ENCODE peak calls at places on chromosome 17, in eight cellular contexts. C is stimulated activated CD4-positive, alpha-beta T cell treated with anti-CD3 and anti-CD28 coated beads, Interleukin-12 subunit alpha, Interleukin-12 subunit beta, amount 100 ng/mL, for 24 hours; Q is activated T-cell treated with anti-CD3 and anti-CD28 coated beads, Interleukin-2, amount 50 U/mL, for 72 hours; N is left cardiac atrium; L is neural crest cell; O is H54; W is T-helper 1 cell; M is RWPE1. R is an unnamed sample.

GRCh38 chr17:535165-535564 is 179.5 kb downstream of the VPS53 start:
- DNase-seq in C (no peak), Q (no peak), N (no peak), L (no peak), O (no peak), W (no peak), M (no peak), R (no peak)

GRCh38 chr17:78231991-78232759 is 744 bp downstream of the TMEM235 start:
- DNase-seq in C (no peak), Q (peak; percentile 56), N (no peak), L (no peak), O (no peak), W (no peak), M (no peak), R (no peak)

GRCh38 chr17:57593739-57594462 is 151.2 kb downstream of the CCDC182 start:
- DNase-seq in C (no peak), Q (no peak), N (no peak), L (no peak), O (no peak), W (no peak), M (no peak), R (no peak)

GRCh38 chr17:72804949-72805348 is 287.5 kb downstream of the SLC39A11 start:
- DNase-seq in C (no peak), Q (no peak), N (no peak), L (no peak), O (no peak), W (no peak), M (no peak), R (no peak)

GRCh38 chr17:64503821-64504768 is 2.0 kb downstream of the DDX5 start:
- DNase-seq in C (no peak), Q (no peak), N (no peak), L (no peak), O (no peak), W (no peak), M (no peak), R (no peak)

GRCh38 chr17:47742319-47743181 is 9.5 kb downstream of the TBX21 start:
- DNase-seq in C (no peak), Q (peak; percentile 60), N (no peak), L (peak; percentile 57), O (no peak), W (peak; percentile 46), M (no peak), R (no peak)

GRCh38 chr17:37392024-37392590 is 14.5 kb downstream of the ACACA start:
- DNase-seq in C (no peak), Q (no peak), N (no peak), L (no peak), O (no peak), W (no peak), M (peak; percentile 30), R (no peak)

GRCh38 chr17:69480197-69480596 is 65.7 kb downstream of the MAP2K6 start:
- DNase-seq in C (no peak), Q (no peak), N (no peak), L (no peak), O (no peak), W (no peak), M (no peak), R (no peak)

GRCh38 chr17:32875904-32876413 is 965 bp downstream of the MYO1D start:
- DNase-seq in C (no peak), Q (no peak), N (no peak), L (no peak), O (no peak), W (no peak), M (no peak), R (no peak)

GRCh38 chr17:61536417-61536955 is 54.5 kb downstream of the NACA2 start:
- DNase-seq in C (no peak), Q (no peak), N (no peak), L (no peak), O (no peak), W (no peak), M (no peak), R (no peak)

GRCh38 chr17:57327176-57327970 is 71.0 kb downstream of the MSI2 start:
- DNase-seq in C (no peak), Q (peak; percentile 8), N (no peak), L (no peak), O (no peak), W (no peak), M (no peak), R (no peak)

GRCh38 chr17:17561408-17562144 is 29.9 kb downstream of the PEMT start:
- DNase-seq in C (no peak), Q (no peak), N (peak; percentile 82), L (no peak), O (no peak), W (no peak), M (peak; percentile 60), R (no peak)

GRCh38 chr17:45248132-45248936 is 13.6 kb downstream of the SPATA32 start:
- DNase-seq in C (peak; percentile 51), Q (peak; percentile 85), N (no peak), L (no peak), O (no peak), W (peak; percentile 82), M (peak; percentile 84), R (no peak)

GRCh38 chr17:289409-289808 is 63.2 kb downstream of the RPH3AL start:
- DNase-seq in C (no peak), Q (no peak), N (peak; percentile 6), L (no peak), O (no peak), W (no peak), M (no peak), R (no peak)

GRCh38 chr17:16911141-16911937 is 60.6 kb downstream of the TNFRSF13B start:
- DNase-seq in C (no peak), Q (no peak), N (peak; percentile 58), L (peak; percentile 25), O (no peak), W (no peak), M (no peak), R (no peak)

GRCh38 chr17:2085648-2085949 is 30.7 kb downstream of the HIC1 start:
- DNase-seq in C (no peak), Q (no peak), N (peak; percentile 74), L (no peak), O (no peak), W (no peak), M (no peak), R (peak; percentile 81)

GRCh38 chr17:76869878-76870714 is 1.9 kb downstream of the MGAT5B start:
- DNase-seq in C (no peak), Q (no peak), N (no peak), L (no peak), O (no peak), W (no peak), M (no peak), R (no peak)

GRCh38 chr17:70621593-70621992 is 452.3 kb downstream of the KCNJ2 start:
- DNase-seq in C (no peak), Q (no peak), N (no peak), L (no peak), O (no peak), W (no peak), M (no peak), R (no peak)

GRCh38 chr17:66506641-66507040 is 204.2 kb downstream of the PRKCA start:
- DNase-seq in C (no peak), Q (no peak), N (no peak), L (no peak), O (no peak), W (no peak), M (no peak), R (no peak)

GRCh38 chr17:7929158-7930029 is at the start of gene KCNAB3:
- DNase-seq in C (no peak), Q (peak; percentile 79), N (peak; percentile 70), L (peak; percentile 64), O (no peak), W (peak; percentile 65), M (peak; percentile 86), R (peak; percentile 50)

GRCh38 chr17:37405955-37406634 is 541 bp downstream of the ACACA start:
- DNase-seq in C (no peak), Q (no peak), N (no peak), L (no peak), O (no peak), W (no peak), M (peak; percentile 12), R (no peak)

GRCh38 chr17:63780507-63780906 is 6.5 kb downstream of the DDX42 start:
- DNase-seq in C (no peak), Q (no peak), N (no peak), L (no peak), O (no peak), W (no peak), M (peak; percentile 66), R (no peak)